ENCODE peak calls at places on chromosomes 6 and 20, in six cellular contexts. U is IMR-90, A is A549, X is heart left ventricle, H is ovary, F is breast epithelium. B is an unnamed sample.

GRCh38 chr6:96659084-96659845 is 96.3 kb downstream of the FHL5 start:
- DNase-seq in U (no peak), A (no peak), X (no peak), H (no peak), F (no peak), B (no peak)

GRCh38 chr6:166173292-166173951 is 5.8 kb upstream of the TBXT start:
- DNase-seq in U (no peak), A (no peak), X (peak; percentile 44), H (no peak), F (no peak), B (peak; percentile 17)

GRCh38 chr20:43605715-43606114 is 15.0 kb downstream of the IFT52 start:
- DNase-seq in U (no peak), A (no peak), X (no peak), H (no peak), F (no peak), B (no peak)

GRCh38 chr20:32359633-32360332 is 1.7 kb downstream of the ASXL1 start:
- DNase-seq in U (peak; percentile 31), A (no peak), X (no peak), H (no peak), F (no peak), B (no peak)

GRCh38 chr6:154154389-154154967 is 115.4 kb downstream of the OPRM1 start:
- DNase-seq in U (peak; percentile 80), A (peak; percentile 67), X (peak; percentile 40), H (peak; percentile 44), F (no peak), B (no peak)

GRCh38 chr6:17220040-17220439 is 61.1 kb upstream of the RBM24 start:
- DNase-seq in U (no peak), A (no peak), X (no peak), H (no peak), F (no peak), B (no peak)

GRCh38 chr6:135147637-135148592 is 33.2 kb upstream of the MYB start:
- DNase-seq in U (peak; percentile 6), A (no peak), X (no peak), H (no peak), F (no peak), B (no peak)

GRCh38 chr6:108027594-108027993 is 46.9 kb downstream of the OSTM1 start:
- DNase-seq in U (peak; percentile 9), A (peak; percentile 3), X (no peak), H (no peak), F (no peak), B (no peak)

DNA sequence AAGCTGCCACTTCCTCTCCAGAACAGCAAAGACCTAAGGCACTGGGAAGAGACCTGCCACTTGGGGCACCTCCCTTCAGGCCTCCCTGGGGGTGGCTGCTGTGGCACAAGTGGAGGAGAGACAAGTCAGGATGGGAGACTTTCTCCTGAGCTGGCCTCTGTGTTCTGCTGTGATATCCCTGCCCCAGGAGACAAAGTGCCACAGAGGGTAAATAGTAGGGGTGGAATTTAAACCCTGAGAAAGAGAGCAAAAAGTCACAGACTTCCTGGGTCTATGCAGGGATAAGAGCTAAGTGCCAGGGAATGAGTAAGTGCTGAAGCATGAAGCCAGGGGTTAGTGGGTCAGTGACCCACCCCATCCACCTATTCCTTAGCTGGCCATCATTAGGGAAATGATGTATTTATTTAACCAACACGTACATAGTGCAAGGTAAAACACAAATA is 84.2 kb downstream of the MRPL14 start:
- DNase-seq in U (peak; percentile 49), A (peak; percentile 80), X (peak; percentile 1), H (no peak), F (no peak), B (peak; percentile 79)
- TF ChIP-seq POLR2A in U (peak; percentile 56), A (no peak), X (no peak), H (no peak), F (no peak), B (no peak)

GRCh38 chr6:44514085-44514484 is 126.6 kb downstream of the CDC5L start:
- DNase-seq in U (no peak), A (no peak), X (no peak), H (no peak), F (no peak), B (no peak)
- TF ChIP-seq POLR2A in U (no peak), A (no peak), X (no peak), H (no peak), F (no peak), B (no peak)

DNA sequence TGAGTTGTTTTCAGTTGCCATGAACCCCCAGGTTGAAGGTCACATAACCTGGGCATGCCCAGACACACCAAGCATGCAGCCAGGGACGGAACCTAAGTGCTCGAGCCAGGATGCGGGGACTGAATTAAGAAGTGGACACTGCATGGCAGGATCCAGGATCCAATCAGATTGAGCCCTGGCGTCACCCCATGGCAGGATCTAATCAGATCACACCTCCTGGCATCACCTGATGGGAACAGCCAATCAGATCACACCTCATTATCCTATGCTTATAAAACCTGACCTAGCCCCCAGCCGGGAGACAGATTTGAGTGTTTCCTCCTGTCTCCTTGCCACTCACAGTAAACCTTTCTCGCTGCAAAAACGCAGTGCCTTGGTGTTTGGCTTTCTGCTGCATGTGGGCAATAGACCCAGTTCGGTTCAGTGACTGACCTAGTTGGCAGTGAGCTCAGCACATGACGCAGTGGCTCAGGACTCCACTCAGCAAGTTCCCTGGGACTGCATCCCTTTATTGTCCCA is 66.1 kb downstream of the RBM38 start:
- DNase-seq in U (no peak), A (peak; percentile 33), X (no peak), H (no peak), F (no peak), B (no peak)
- TF ChIP-seq POLR2A in U (no peak), A (no peak), X (no peak), H (no peak), F (no peak), B (no peak)

GRCh38 chr20:18003897-18004296 is 35.1 kb downstream of the MGME1 start:
- DNase-seq in U (no peak), A (no peak), X (no peak), H (no peak), F (no peak), B (no peak)

GRCh38 chr20:18004389-18005031 is 35.7 kb downstream of the MGME1 start:
- DNase-seq in U (peak; percentile 68), A (no peak), X (no peak), H (no peak), F (no peak), B (no peak)

GRCh38 chr20:18006684-18007083 is 37.9 kb downstream of the MGME1 start:
- DNase-seq in U (no peak), A (no peak), X (no peak), H (no peak), F (no peak), B (no peak)

GRCh38 chr20:18005990-18006364 is 37.2 kb downstream of the MGME1 start:
- DNase-seq in U (no peak), A (no peak), X (no peak), H (no peak), F (no peak), B (no peak)

GRCh38 chr20:18005170-18005989 is 36.6 kb downstream of the MGME1 start:
- DNase-seq in U (no peak), A (no peak), X (no peak), H (no peak), F (no peak), B (no peak)
- TF ChIP-seq POLR2A in U (no peak), A (no peak), X (no peak), H (no peak), F (no peak), B (no peak)

GRCh38 chr20:1491281-1491840 is at the start of gene SIRPB2:
- DNase-seq in U (no peak), A (no peak), X (peak; percentile 71), H (no peak), F (no peak), B (no peak)
- TF ChIP-seq POLR2A in U (no peak), A (no peak), X (peak; percentile 31), H (no peak), F (no peak), B (no peak)

GRCh38 chr6:163985710-163986109 is 571.2 kb downstream of the QKI start:
- DNase-seq in U (peak; percentile 5), A (no peak), X (no peak), H (no peak), F (no peak), B (no peak)

GRCh38 chr6:163986313-163986712 is 571.8 kb downstream of the QKI start:
- DNase-seq in U (peak; percentile 30), A (no peak), X (no peak), H (no peak), F (no peak), B (no peak)

GRCh38 chr6:163984446-163984936 is 570.0 kb downstream of the QKI start:
- DNase-seq in U (no peak), A (no peak), X (no peak), H (no peak), F (no peak), B (no peak)

GRCh38 chr6:163983601-163984445 is 569.3 kb downstream of the QKI start:
- DNase-seq in U (no peak), A (no peak), X (no peak), H (no peak), F (no peak), B (no peak)

GRCh38 chr6:163985040-163985439 is 570.5 kb downstream of the QKI start:
- DNase-seq in U (no peak), A (no peak), X (no peak), H (no peak), F (no peak), B (no peak)
- TF ChIP-seq POLR2A in U (no peak), A (no peak), X (no peak), H (no peak), F (no peak), B (no peak)

DNA sequence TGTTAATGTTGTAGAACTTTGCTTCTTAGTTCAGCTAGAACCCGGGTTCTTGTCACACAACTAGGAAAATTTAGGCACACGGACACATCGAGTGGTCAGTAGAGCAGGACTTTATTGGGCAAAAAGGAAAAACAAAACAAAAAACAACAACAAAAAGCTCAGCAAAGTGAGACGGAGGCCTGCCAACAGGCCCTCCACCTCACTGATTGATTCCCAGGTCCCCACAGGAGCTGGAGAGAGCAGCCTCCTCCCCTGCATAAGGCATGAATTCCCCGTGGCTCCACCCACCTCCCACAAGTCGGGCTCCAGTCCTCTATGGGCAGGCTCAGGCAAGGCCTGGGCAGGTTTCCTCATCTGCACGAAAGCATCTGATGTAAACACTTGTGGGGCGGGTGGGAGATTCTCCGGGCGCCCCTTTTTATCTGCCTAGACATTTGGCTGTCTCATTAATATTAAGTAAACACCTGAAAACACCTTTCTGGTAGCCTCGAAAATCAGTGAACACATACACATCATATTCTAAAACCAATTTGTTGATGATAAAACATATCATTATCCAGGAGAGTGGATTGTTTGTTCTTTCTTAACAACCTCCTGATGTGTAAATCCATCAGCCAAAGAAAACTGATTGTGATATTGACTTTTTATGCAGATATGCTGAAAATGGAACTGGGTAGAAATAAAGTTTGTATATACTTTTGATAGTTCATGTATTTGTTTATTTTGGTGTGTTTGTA is 75.5 kb downstream of the ADGRG6 start:
- DNase-seq in U (peak; percentile 26), A (peak; percentile 90), X (no peak), H (no peak), F (no peak), B (no peak)
- TF ChIP-seq POLR2A in U (no peak), A (peak; percentile 22), X (no peak), H (no peak), F (no peak), B (no peak)

GRCh38 chr6:20402181-20403079 is 751 bp downstream of the E2F3 start:
- DNase-seq in U (no peak), A (peak; percentile 70), X (peak; percentile 67), H (peak; percentile 12), F (no peak), B (peak; percentile 24)
- TF ChIP-seq POLR2A in U (no peak), A (peak; percentile 1), X (no peak), H (no peak), F (no peak), B (peak; percentile 31)

B was measured in H54.